ENCODE peak calls at places on chromosomes 7 and 10, in eight cellular contexts. Z is GM23338, X is AG04450, Q is tibial nerve, S is brain microvascular endothelial cell, W is heart right ventricle, O is tibial artery, N is transverse colon. V is an unnamed sample.

GRCh38 chr7:129283938-129284337 is 59.1 kb downstream of the AHCYL2 start:
- DNase-seq in W (no peak), S (no peak), Q (no peak), N (no peak), O (no peak), Z (no peak), X (no peak), V (no peak)

GRCh38 chr10:113518816-113519591 is 33.8 kb upstream of the HABP2 start:
- DNase-seq in W (no peak), Z (no peak), O (no peak), X (no peak), Q (no peak), S (no peak), N (no peak), V (no peak)

GRCh38 chr7:107224374-107224773 is 55.6 kb downstream of the HBP1 start:
- DNase-seq in Q (no peak), Z (no peak), W (no peak), N (no peak), X (no peak), O (no peak), S (no peak), V (no peak)

GRCh38 chr10:49502358-49502757 is 36.6 kb downstream of the ERCC6 start:
- DNase-seq in Q (no peak), X (no peak), N (no peak), Z (no peak), O (no peak), W (no peak), S (no peak), V (no peak)

GRCh38 chr7:34165927-34166550 is 260.7 kb downstream of the BMPER start:
- DNase-seq in O (no peak), S (peak; percentile 47), W (no peak), Z (peak; percentile 75), Q (no peak), X (no peak), N (no peak), V (no peak)

GRCh38 chr7:12229046-12229445 is 18.0 kb downstream of the TMEM106B start:
- DNase-seq in X (no peak), Z (no peak), O (no peak), N (no peak), S (no peak), W (no peak), Q (no peak), V (no peak)

GRCh38 chr7:38846280-38846679 is 62.7 kb downstream of the VPS41 start:
- DNase-seq in O (no peak), W (no peak), Q (no peak), X (no peak), N (no peak), Z (no peak), S (no peak), V (no peak)

GRCh38 chr7:106031271-106032029 is 68.4 kb downstream of the CDHR3 start:
- DNase-seq in S (no peak), O (no peak), Z (peak; percentile 43), Q (no peak), N (no peak), W (no peak), X (no peak), V (no peak)

GRCh38 chr10:21379143-21379542 is 146.3 kb downstream of the SKIDA1 start:
- DNase-seq in O (no peak), Z (no peak), Q (no peak), W (no peak), X (no peak), S (no peak), N (no peak), V (no peak)

GRCh38 chr7:82428186-82428961 is 15.2 kb downstream of the CACNA2D1 start:
- DNase-seq in N (no peak), X (peak; percentile 49), W (no peak), Z (no peak), S (peak; percentile 64), O (no peak), Q (no peak), V (no peak)

GRCh38 chr10:30747633-30748032 is 118.1 kb upstream of the LYZL2 start:
- DNase-seq in X (peak; percentile 15), W (no peak), Z (no peak), Q (no peak), O (no peak), S (peak; percentile 38), N (no peak), V (no peak)

GRCh38 chr10:31645786-31646185 is 282.8 kb downstream of the ARHGAP12 start:
- DNase-seq in S (no peak), N (no peak), W (no peak), Q (no peak), Z (no peak), X (no peak), O (no peak), V (no peak)

GRCh38 chr7:38744746-38745145 is 113.6 kb upstream of the AMPH start:
- DNase-seq in O (no peak), W (no peak), Q (no peak), Z (no peak), N (no peak), S (peak; percentile 78), X (peak; percentile 13), V (no peak)

GRCh38 chr10:44065788-44066075 is 319.2 kb downstream of the CXCL12 start:
- DNase-seq in S (no peak), X (no peak), O (peak; percentile 40), Z (no peak), W (no peak), Q (no peak), N (no peak), V (no peak)

GRCh38 chr10:665579-666091 is 23.8 kb downstream of the DIP2C start:
- DNase-seq in N (peak; percentile 35), S (no peak), X (peak; percentile 59), O (peak; percentile 80), Z (no peak), W (no peak), Q (no peak), V (peak; percentile 72)

GRCh38 chr10:86711957-86712708 is 43.8 kb downstream of the LDB3 start:
- DNase-seq in W (no peak), N (no peak), S (no peak), Z (peak; percentile 61), Q (no peak), X (no peak), O (peak; percentile 52), V (peak; percentile 28)

GRCh38 chr7:46603296-46603701 is 682.2 kb upstream of the IGFBP3 start:
- DNase-seq in O (no peak), N (no peak), X (no peak), Q (peak; percentile 21), S (peak; percentile 28), W (no peak), Z (no peak), V (no peak)

GRCh38 chr7:90213521-90213920 is 2.0 kb downstream of the STEAP2 start:
- DNase-seq in N (no peak), Z (no peak), O (no peak), W (no peak), Q (no peak), S (no peak), X (no peak), V (no peak)

GRCh38 chr7:128879939-128880746 is 17.5 kb downstream of the ATP6V1F start:
- DNase-seq in O (no peak), S (peak; percentile 54), Q (no peak), X (no peak), Z (peak; percentile 89), W (peak; percentile 71), N (peak; percentile 71), V (peak; percentile 79)

GRCh38 chr10:49369216-49370162 is 26.4 kb downstream of the DRGX start:
- DNase-seq in O (no peak), W (no peak), X (no peak), Q (no peak), S (peak; percentile 9), Z (no peak), N (no peak), V (no peak)

GRCh38 chr10:8361510-8361844 is 307.0 kb downstream of the GATA3 start:
- DNase-seq in X (no peak), O (no peak), W (no peak), Q (no peak), Z (no peak), S (no peak), N (no peak), V (no peak)

GRCh38 chr10:111989136-111990050 is 194.2 kb downstream of the GPAM start:
- DNase-seq in O (no peak), W (no peak), X (no peak), Z (no peak), N (no peak), S (no peak), Q (no peak), V (no peak)

GRCh38 chr10:111993872-111994426 is 189.6 kb downstream of the GPAM start:
- DNase-seq in W (no peak), O (no peak), X (no peak), S (no peak), N (no peak), Q (no peak), Z (no peak), V (no peak)

GRCh38 chr10:111986079-111986478 is 197.5 kb downstream of the GPAM start:
- DNase-seq in O (no peak), X (no peak), S (no peak), N (no peak), Q (no peak), W (no peak), Z (no peak), V (no peak)

GRCh38 chr10:111993321-111993720 is 190.2 kb downstream of the GPAM start:
- DNase-seq in N (no peak), O (no peak), S (no peak), Q (no peak), X (no peak), W (no peak), Z (no peak), V (no peak)

GRCh38 chr10:111990734-111991133 is 192.8 kb downstream of the GPAM start:
- DNase-seq in O (no peak), W (no peak), Z (peak; percentile 51), X (no peak), N (no peak), S (no peak), Q (no peak), V (no peak)
- TF ChIP-seq CTCF in O (peak; percentile 16), W (no peak), Z (peak; percentile 64), X (no peak), N (no peak), S (no peak), Q (no peak), V (no peak)

GRCh38 chr7:15341811-15342210 is 220.0 kb downstream of the AGMO start:
- DNase-seq in Q (no peak), N (no peak), O (no peak), S (no peak), X (no peak), W (no peak), Z (no peak), V (no peak)
- H3K27ac ChIP-seq in Q (no peak overlapping the region), N (no peak overlapping the region), O (no peak overlapping the region), S (no peak overlapping the region), X (no peak overlapping the region), W (no peak overlapping the region), Z (no peak overlapping the region), V (no peak overlapping the region)

GRCh38 chr10:63536678-63537077 is 15.5 kb downstream of the REEP3 start:
- DNase-seq in Q (no peak), X (no peak), O (no peak), S (no peak), N (no peak), W (no peak), Z (no peak), V (no peak)
- H3K4me3 ChIP-seq in Q (no peak overlapping the region), X (no peak overlapping the region), O (no peak overlapping the region), S (no peak overlapping the region), N (no peak overlapping the region), W (no peak overlapping the region), Z (no peak overlapping the region), V (no peak overlapping the region)

DNA sequence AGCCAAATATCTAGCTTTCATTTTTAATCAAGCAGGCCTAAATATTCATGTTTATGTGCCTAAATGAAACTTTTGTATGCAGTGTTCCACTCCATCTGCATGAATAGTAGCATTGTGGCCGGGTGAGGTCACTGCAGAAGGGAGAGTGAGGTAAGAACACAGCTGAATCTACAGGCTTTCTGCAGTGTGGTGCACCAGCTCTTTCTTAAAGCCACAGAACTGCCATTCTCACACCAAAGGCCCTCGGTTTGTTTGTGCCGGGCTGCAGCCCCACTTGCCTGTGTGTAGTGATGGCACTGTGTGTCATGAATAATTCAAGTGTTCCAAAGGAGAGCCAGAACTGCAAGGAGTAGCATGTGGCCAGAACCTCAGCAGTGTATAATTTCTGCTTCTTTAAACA is 204.1 kb downstream of the TRIL start:
- DNase-seq in S (peak; percentile 50), N (no peak), W (no peak), O (no peak), Q (peak; percentile 54), X (no peak), Z (no peak), V (peak; percentile 59)
- TF ChIP-seq CTCF in S (peak; percentile 39), N (no peak), W (no peak), O (no peak), Q (no peak), X (peak; percentile 40), Z (no peak), V (no peak)